ENCODE peak calls at places on chromosomes 7 and 10, in six cellular contexts. C, P, N, W, V and J are unnamed samples.

GRCh38 chr7:28298870-28299484 is 113.3 kb upstream of the CREB5 start:
- DNase-seq in C (no peak), P (peak), N (no peak), W (peak), V (peak), J (no peak)

GRCh38 chr7:45203947-45204445 is 46.4 kb downstream of the RAMP3 start:
- DNase-seq in C (no peak), P (no peak), N (peak), W (no peak), V (no peak), J (no peak)

GRCh38 chr10:21634599-21635365 is 100.8 kb downstream of the MLLT10 start:
- DNase-seq in C (no peak), P (no peak), N (no peak), W (no peak), V (no peak), J (no peak)

GRCh38 chr7:139915301-139915863 is 86.3 kb downstream of the TBXAS1 start:
- DNase-seq in C (no peak), P (no peak), N (peak), W (no peak), V (no peak), J (no peak)

GRCh38 chr7:55538538-55538937 is 33.8 kb downstream of the VOPP1 start:
- DNase-seq in C (no peak), P (no peak), N (no peak), W (no peak), V (no peak), J (no peak)

GRCh38 chr10:58781873-58782488 is 269.3 kb downstream of the BICC1 start:
- DNase-seq in C (no peak), P (peak), N (peak), W (peak), V (no peak), J (no peak)

GRCh38 chr7:34155225-34155908 is 250.0 kb downstream of the BMPER start:
- DNase-seq in C (no peak), P (no peak), N (no peak), W (peak), V (no peak), J (no peak)

GRCh38 chr7:107208046-107208458 is 39.2 kb downstream of the HBP1 start:
- DNase-seq in C (no peak), P (no peak), N (no peak), W (no peak), V (no peak), J (no peak)

GRCh38 chr7:150463461-150463860 is 13.0 kb downstream of the GIMAP8 start:
- DNase-seq in C (no peak), P (no peak), N (peak), W (no peak), V (no peak), J (no peak)

GRCh38 chr7:66070222-66070621 is 5.4 kb upstream of the ASL start:
- DNase-seq in C (no peak), P (no peak), N (no peak), W (no peak), V (no peak), J (no peak)

GRCh38 chr10:22999942-23000341 is 72.1 kb downstream of the ARMC3 start:
- DNase-seq in C (no peak), P (peak), N (no peak), W (no peak), V (no peak), J (no peak)

GRCh38 chr7:155516466-155516865 is 29.9 kb downstream of the CNPY1 start:
- DNase-seq in C (no peak), P (no peak), N (no peak), W (no peak), V (no peak), J (no peak)

GRCh38 chr7:45597286-45597984 is 23.3 kb downstream of the ADCY1 start:
- DNase-seq in C (no peak), P (no peak), N (peak), W (no peak), V (no peak), J (no peak)